ENCODE peak calls at places on chromosomes 2 and 18, in eight cellular contexts. W, A, E, L, M, F, N and U are unnamed samples.

GRCh38 chr2:32752205-32752604 is 124.4 kb downstream of the TTC27 start:
- DNase-seq in W (no peak), A (no peak), E (no peak), L (no peak), M (no peak), F (no peak), N (no peak), U (no peak)

GRCh38 chr2:240458900-240459391 is 23.5 kb downstream of the GPC1 start:
- DNase-seq in W (no peak), A (no peak), E (peak), L (no peak), M (no peak), F (no peak), N (no peak), U (no peak)

GRCh38 chr2:110677080-110677479 is 783 bp downstream of the BUB1 start:
- DNase-seq in W (no peak), A (no peak), E (no peak), L (no peak), M (no peak), F (no peak), N (no peak), U (no peak)

GRCh38 chr18:75745147-75745546 is 317.6 kb upstream of the SMIM21 start:
- DNase-seq in W (no peak), A (no peak), E (no peak), L (no peak), M (no peak), F (no peak), N (no peak), U (no peak)

GRCh38 chr2:135005753-135006152 is 41.5 kb downstream of the MAP3K19 start:
- DNase-seq in W (no peak), A (no peak), E (no peak), L (no peak), M (no peak), F (no peak), N (no peak), U (no peak)

GRCh38 chr2:151815821-151816489 is 12.3 kb downstream of the ARL5A start:
- DNase-seq in W (no peak), A (no peak), E (no peak), L (no peak), M (no peak), F (no peak), N (no peak), U (no peak)

GRCh38 chr18:30650499-30650898 is 392.0 kb downstream of the DSC3 start:
- DNase-seq in W (no peak), A (no peak), E (no peak), L (no peak), M (no peak), F (no peak), N (no peak), U (no peak)

GRCh38 chr18:41324934-41325333 is 630.1 kb upstream of the PIK3C3 start:
- DNase-seq in W (peak), A (no peak), E (no peak), L (no peak), M (no peak), F (no peak), N (no peak), U (no peak)

GRCh38 chr2:156338578-156338977 is 6.1 kb upstream of the NR4A2 start:
- DNase-seq in W (no peak), A (no peak), E (no peak), L (no peak), M (no peak), F (no peak), N (no peak), U (no peak)

GRCh38 chr2:47195149-47195548 is 40.0 kb upstream of the STPG4 start:
- DNase-seq in W (peak), A (no peak), E (no peak), L (no peak), M (no peak), F (no peak), N (no peak), U (no peak)

GRCh38 chr18:581106-581505 is 926 bp downstream of the CETN1 start:
- DNase-seq in W (no peak), A (no peak), E (no peak), L (no peak), M (no peak), F (no peak), N (no peak), U (no peak)

GRCh38 chr2:17879137-17879912 is 858 bp downstream of the KCNS3 start:
- DNase-seq in W (peak), A (peak), E (peak), L (no peak), M (no peak), F (peak), N (peak), U (peak)

GRCh38 chr2:37321029-37321682 is 3.5 kb downstream of the PRKD3 start:
- DNase-seq in W (no peak), A (no peak), E (no peak), L (no peak), M (no peak), F (no peak), N (no peak), U (no peak)

GRCh38 chr18:79595876-79596374 is 83.7 kb upstream of the CTDP1 start:
- DNase-seq in W (no peak), A (no peak), E (no peak), L (no peak), M (no peak), F (no peak), N (no peak), U (no peak)

GRCh38 chr2:234705108-234705507 is 208.2 kb upstream of the ARL4C start:
- DNase-seq in W (peak), A (no peak), E (no peak), L (no peak), M (no peak), F (no peak), N (no peak), U (no peak)

GRCh38 chr2:13545320-13545719 is 828.6 kb downstream of the TRIB2 start:
- DNase-seq in W (no peak), A (no peak), E (no peak), L (no peak), M (no peak), F (no peak), N (no peak), U (no peak)

GRCh38 chr2:161250864-161251436 is 57.3 kb upstream of the PSMD14 start:
- DNase-seq in W (peak), A (no peak), E (no peak), L (no peak), M (no peak), F (peak), N (peak), U (peak)

GRCh38 chr2:48131503-48132293 is 225.4 kb upstream of the FBXO11 start:
- DNase-seq in W (peak), A (no peak), E (no peak), L (no peak), M (no peak), F (no peak), N (no peak), U (no peak)

GRCh38 chr2:39772086-39772811 is 6.8 kb downstream of the THUMPD2 start:
- DNase-seq in W (peak), A (no peak), E (no peak), L (no peak), M (no peak), F (no peak), N (no peak), U (no peak)

GRCh38 chr18:43588838-43589237 is 311.5 kb upstream of the SYT4 start:
- DNase-seq in W (no peak), A (no peak), E (no peak), L (no peak), M (no peak), F (no peak), N (no peak), U (no peak)

DNA sequence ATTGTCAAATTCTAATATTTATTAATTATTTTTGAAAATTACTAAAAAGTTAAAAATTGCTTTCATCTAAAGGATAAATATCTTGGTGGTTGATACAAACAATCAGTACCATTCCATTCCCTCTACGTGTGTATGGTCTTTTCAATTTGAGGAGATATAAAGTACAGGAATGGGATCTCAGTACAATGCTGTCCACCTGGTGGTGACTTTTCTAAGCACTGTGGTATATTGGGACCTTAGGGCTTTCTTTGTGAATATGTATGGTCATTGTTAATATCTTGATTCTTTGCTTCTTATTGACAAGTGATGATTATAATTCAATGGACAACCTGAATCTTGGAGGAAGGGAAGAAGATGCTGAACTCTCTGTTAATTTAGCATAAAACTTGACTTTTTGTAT is 83.1 kb downstream of the NBEAL1 start:
- DNase-seq in W (peak), A (no peak), E (no peak), L (no peak), M (no peak), F (no peak), N (no peak), U (no peak)
- TF ChIP-seq CTCF in W (peak), A (peak), E (peak), L (no peak), M (peak), F (no peak), N (peak), U (no peak)

GRCh38 chr2:148567716-148568115 is 76.8 kb upstream of the EPC2 start:
- DNase-seq in W (no peak), A (no peak), E (no peak), L (no peak), M (no peak), F (no peak), N (no peak), U (no peak)

GRCh38 chr2:148568597-148568996 is 76.0 kb upstream of the EPC2 start:
- DNase-seq in W (no peak), A (no peak), E (no peak), L (no peak), M (no peak), F (no peak), N (no peak), U (no peak)

GRCh38 chr2:148569221-148569620 is 75.3 kb upstream of the EPC2 start:
- DNase-seq in W (no peak), A (no peak), E (no peak), L (no peak), M (no peak), F (no peak), N (no peak), U (no peak)

GRCh38 chr2:148561389-148561788 is 83.2 kb upstream of the EPC2 start:
- DNase-seq in W (no peak), A (no peak), E (no peak), L (no peak), M (no peak), F (no peak), N (no peak), U (no peak)

DNA sequence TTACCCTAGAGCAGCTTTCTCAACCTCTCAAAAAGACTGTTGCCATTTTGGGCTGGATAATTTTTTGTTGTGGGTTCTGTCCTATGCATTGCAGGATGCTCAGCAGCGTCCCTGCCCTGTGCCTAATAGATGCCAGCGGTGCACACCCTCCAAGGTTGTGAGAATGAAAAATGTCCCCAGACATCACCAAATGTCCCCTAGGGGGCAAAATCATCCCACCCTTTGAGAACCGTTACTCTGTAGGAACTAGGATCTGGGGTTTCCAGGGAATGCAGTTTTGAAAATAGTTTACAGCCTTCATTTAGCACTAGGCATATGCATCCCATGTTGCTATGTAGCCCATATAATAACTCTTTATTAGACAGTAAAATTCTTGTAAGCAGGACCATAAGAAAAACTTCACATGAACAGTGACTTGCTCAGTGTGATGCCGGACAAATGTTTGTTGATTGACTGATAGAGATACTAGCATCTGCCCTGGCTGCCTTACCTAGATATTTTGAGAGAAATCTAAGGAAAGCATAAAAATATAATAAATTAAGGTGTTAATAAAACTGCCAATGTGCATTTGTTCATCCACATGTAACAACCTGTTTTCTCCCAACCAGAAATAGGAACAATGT is 79.2 kb upstream of the EPC2 start:
- DNase-seq in W (peak), A (no peak), E (no peak), L (no peak), M (no peak), F (no peak), N (no peak), U (no peak)
- TF ChIP-seq CTCF in W (peak), A (no peak), E (peak), L (no peak), M (peak), F (no peak), N (peak), U (peak)

GRCh38 chr2:16613475-16613874 is 52.2 kb downstream of the CYRIA start:
- DNase-seq in W (peak), A (no peak), E (no peak), L (no peak), M (no peak), F (peak), N (no peak), U (peak)
- TF ChIP-seq CTCF in W (peak), A (peak), E (peak), L (no peak), M (peak), F (peak), N (peak), U (peak)

DNA sequence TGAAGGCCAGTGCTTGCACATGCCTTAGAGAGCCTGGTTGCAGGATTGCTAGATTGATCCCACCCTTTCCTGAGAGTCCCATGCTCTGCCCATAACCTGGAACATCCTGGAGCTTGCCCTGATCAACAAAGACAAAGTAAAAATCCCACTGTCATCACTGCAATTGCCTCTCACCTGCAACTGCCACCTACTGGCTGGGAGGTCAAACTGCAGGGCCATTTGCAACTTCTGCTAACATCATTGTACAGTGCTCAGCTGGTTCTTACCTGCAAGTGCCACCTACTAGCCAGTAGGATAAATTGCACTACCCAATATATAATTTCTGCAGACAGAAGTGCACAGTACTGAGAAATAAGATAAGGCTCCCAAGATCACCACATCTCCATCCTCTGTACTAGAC is 947.5 kb downstream of the CPS1 start:
- DNase-seq in W (no peak), A (no peak), E (no peak), L (no peak), M (no peak), F (no peak), N (peak), U (no peak)
- TF ChIP-seq CTCF in W (peak), A (peak), E (no peak), L (no peak), M (peak), F (no peak), N (peak), U (peak)

GRCh38 chr2:208782097-208782496 is 375.5 kb downstream of the PTH2R start:
- DNase-seq in W (no peak), A (no peak), E (no peak), L (no peak), M (no peak), F (no peak), N (no peak), U (no peak)

GRCh38 chr2:208781166-208781565 is 374.6 kb downstream of the PTH2R start:
- DNase-seq in W (no peak), A (no peak), E (no peak), L (no peak), M (no peak), F (no peak), N (no peak), U (no peak)

GRCh38 chr2:208783184-208783583 is 376.6 kb downstream of the PTH2R start:
- DNase-seq in W (no peak), A (no peak), E (no peak), L (no peak), M (no peak), F (no peak), N (no peak), U (no peak)
- TF ChIP-seq CTCF in W (no peak), A (no peak), E (no peak), L (no peak), M (peak), F (no peak), N (peak), U (peak)

DNA sequence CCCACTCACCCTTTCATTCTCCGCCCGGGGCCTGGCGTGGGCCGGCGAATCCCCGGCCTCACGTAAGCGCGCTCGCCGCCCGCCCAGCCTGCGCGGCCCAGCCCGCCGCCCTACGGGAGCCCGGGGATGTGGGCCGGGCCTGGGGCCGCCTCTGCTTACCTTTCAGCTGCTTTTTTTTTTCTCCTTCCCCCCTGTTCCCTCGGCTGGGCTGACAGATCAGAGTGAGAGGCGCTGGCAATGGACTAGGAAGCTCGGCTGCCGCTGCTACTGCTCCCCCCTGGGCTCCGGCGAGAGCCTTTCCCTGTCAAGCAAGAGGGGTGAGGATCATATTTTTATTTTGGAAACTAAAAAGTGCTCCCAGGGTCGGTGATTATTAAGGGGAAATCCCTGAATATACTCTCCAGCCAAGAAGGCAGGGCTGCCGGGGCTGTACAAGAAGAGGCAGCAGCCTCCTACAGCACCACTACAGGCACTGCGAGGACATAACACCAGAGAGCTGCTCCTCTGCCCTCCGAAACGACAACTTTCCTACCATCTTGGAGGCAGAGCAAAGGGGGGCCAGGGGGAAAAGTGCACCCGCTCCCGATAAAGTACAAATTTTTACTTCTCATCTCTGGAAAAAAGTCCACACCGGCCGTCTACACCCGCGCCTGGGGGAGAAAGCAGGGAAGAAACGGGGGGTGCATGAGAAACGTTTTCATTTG is at the start of gene INO80D:
- DNase-seq in W (peak), A (peak), E (peak), L (peak), M (peak), F (peak), N (peak), U (peak)
- TF ChIP-seq CTCF in W (peak), A (peak), E (peak), L (no peak), M (peak), F (peak), N (peak), U (peak)